ENCODE peak calls at places on chromosomes 12 and 14, in four cellular contexts. P is effector memory CD8-positive, alpha-beta T cell; J is Calu3; U is fibroblast of lung. C is an unnamed sample.

GRCh38 chr12:25591132-25591531 is 38.0 kb upstream of the LMNTD1 start:
- DNase-seq in U (no peak), P (no peak), J (no peak), C (no peak)

GRCh38 chr12:1972856-1973317 is 31.4 kb downstream of the DCP1B start:
- DNase-seq in U (peak; percentile 54), P (no peak), J (no peak), C (no peak)

GRCh38 chr14:101619484-101619883 is 58.2 kb downstream of the DIO3 start:
- DNase-seq in P (no peak), J (no peak), U (no peak), C (no peak)

GRCh38 chr12:105983622-105984325 is 155.0 kb downstream of the NUAK1 start:
- DNase-seq in P (no peak), U (peak; percentile 97), J (no peak), C (no peak)

GRCh38 chr14:54882521-54882920 is 20.1 kb downstream of the GCH1 start:
- DNase-seq in P (no peak), U (no peak), J (no peak), C (no peak)

GRCh38 chr12:52649066-52649465 is 2.9 kb downstream of the KRT2 start:
- DNase-seq in U (no peak), P (no peak), J (no peak), C (no peak)

GRCh38 chr12:24979971-24980730 is 31.2 kb upstream of the BCAT1 start:
- DNase-seq in U (no peak), J (no peak), P (no peak), C (no peak)

GRCh38 chr12:81209001-81209400 is 131.1 kb downstream of the ACSS3 start:
- DNase-seq in U (peak; percentile 39), J (no peak), P (no peak), C (no peak)

GRCh38 chr12:98464155-98464554 is 51.2 kb upstream of the TMPO start:
- DNase-seq in U (peak; percentile 28), J (no peak), P (no peak), C (no peak)

GRCh38 chr12:122423258-122424165 is 1.0 kb upstream of the CLIP1 start:
- DNase-seq in P (no peak), J (peak; percentile 53), U (peak; percentile 67), C (no peak)

GRCh38 chr12:49538740-49539403 is at the start of gene KCNH3:
- DNase-seq in U (peak; percentile 57), J (peak; percentile 75), P (peak; percentile 82), C (peak; percentile 94)

GRCh38 chr14:23633160-23633701 is 2.9 kb upstream of the DHRS2 start:
- DNase-seq in P (no peak), J (no peak), U (no peak), C (peak; percentile 12)

GRCh38 chr12:55729592-55730446 is 1.0 kb upstream of the CD63 start:
- DNase-seq in J (peak; percentile 88), P (no peak), U (peak; percentile 95), C (peak; percentile 81)

GRCh38 chr12:10771132-10771733 is 31.2 kb downstream of the TAS2R7 start:
- DNase-seq in J (no peak), P (no peak), U (peak; percentile 20), C (no peak)

GRCh38 chr14:22978873-22979671 is 3.3 kb downstream of the AJUBA start:
- DNase-seq in U (peak; percentile 29), J (no peak), P (no peak), C (no peak)

GRCh38 chr12:29725587-29726320 is 58.0 kb downstream of the TMTC1 start:
- DNase-seq in P (no peak), J (no peak), U (peak; percentile 74), C (no peak)